ENCODE peak calls at places on chromosomes 2 and 18, in ten cellular contexts. L, U, D, M, X, A, P, T, W and F are unnamed samples.

GRCh38 chr2:201929627-201930026 is 104.0 kb upstream of the FZD7 start:
- DNase-seq in D (no peak), L (no peak), P (no peak), A (no peak), W (no peak), U (no peak), X (no peak), T (no peak), M (no peak), F (no peak)

GRCh38 chr2:238908960-238909951 is 61.4 kb downstream of the TWIST2 start:
- DNase-seq in X (no peak), P (no peak), T (peak), U (no peak), W (peak), M (peak), L (no peak), A (no peak), D (peak), F (no peak)

GRCh38 chr2:26479971-26480750 is 2.2 kb upstream of the OTOF start:
- DNase-seq in T (no peak), L (no peak), D (no peak), P (no peak), M (no peak), A (no peak), U (no peak), W (no peak), X (no peak), F (no peak)

GRCh38 chr2:229835601-229836283 is 86.1 kb downstream of the TRIP12 start:
- DNase-seq in L (no peak), T (peak), D (no peak), W (no peak), U (no peak), M (no peak), A (peak), X (peak), P (no peak), F (no peak)

GRCh38 chr2:6202756-6203155 is 510.6 kb downstream of the SOX11 start:
- DNase-seq in T (no peak), W (no peak), A (no peak), L (peak), U (no peak), D (no peak), P (no peak), M (no peak), X (no peak), F (no peak)

GRCh38 chr2:112644933-112645395 is 775 bp upstream of the SLC20A1 start:
- DNase-seq in M (no peak), P (peak), D (no peak), X (no peak), A (no peak), U (no peak), L (no peak), T (no peak), W (no peak), F (no peak)

GRCh38 chr2:222043897-222044296 is 254.9 kb downstream of the PAX3 start:
- DNase-seq in A (no peak), T (no peak), W (no peak), D (no peak), P (no peak), M (no peak), L (no peak), X (no peak), U (no peak), F (no peak)

GRCh38 chr2:81876628-81877027 is 1572.1 kb upstream of the LRRTM1 start:
- DNase-seq in P (no peak), M (no peak), T (no peak), W (no peak), X (no peak), D (no peak), L (no peak), U (no peak), A (no peak), F (no peak)

GRCh38 chr18:79508565-79509535 is 113.1 kb downstream of the NFATC1 start:
- DNase-seq in X (no peak), L (no peak), A (no peak), D (no peak), M (peak), W (no peak), U (no peak), T (no peak), P (no peak), F (no peak)

GRCh38 chr2:47190188-47190818 is 35.2 kb upstream of the STPG4 start:
- DNase-seq in U (no peak), M (no peak), D (no peak), W (peak), T (no peak), X (no peak), L (no peak), P (no peak), A (no peak), F (no peak)

GRCh38 chr2:165009466-165009865 is 54.1 kb upstream of the SLC38A11 start:
- DNase-seq in U (no peak), W (no peak), L (peak), D (no peak), M (no peak), A (peak), P (no peak), X (no peak), T (no peak), F (no peak)

GRCh38 chr2:164542584-164543021 is 78.7 kb downstream of the GRB14 start:
- DNase-seq in D (no peak), P (no peak), U (no peak), M (no peak), W (peak), L (peak), T (peak), X (no peak), A (peak), F (no peak)

GRCh38 chr2:163736433-163737168 is 793 bp upstream of the FIGN start:
- DNase-seq in A (peak), X (no peak), T (no peak), M (peak), L (no peak), U (no peak), P (peak), D (no peak), W (peak), F (no peak)

GRCh38 chr2:216118474-216118873 is 9.3 kb downstream of the XRCC5 start:
- DNase-seq in T (no peak), M (no peak), U (no peak), A (no peak), P (no peak), D (no peak), L (no peak), W (peak), X (no peak), F (no peak)

GRCh38 chr2:9613291-9613690 is 17.5 kb downstream of the YWHAQ start:
- DNase-seq in A (peak), M (no peak), X (no peak), L (peak), W (peak), U (no peak), T (peak), D (no peak), P (no peak), F (no peak)

GRCh38 chr2:98701230-98701629 is 29.7 kb downstream of the MGAT4A start:
- DNase-seq in D (no peak), P (no peak), M (no peak), U (no peak), A (peak), L (no peak), T (peak), X (no peak), W (no peak), F (no peak)

GRCh38 chr18:48330016-48330991 is 78.9 kb downstream of the ZBTB7C start:
- DNase-seq in M (no peak), L (peak), U (no peak), X (no peak), W (peak), A (peak), T (peak), P (no peak), D (no peak), F (no peak)

GRCh38 chr2:36535099-36535498 is 62.9 kb downstream of the FEZ2 start:
- DNase-seq in X (no peak), L (no peak), M (no peak), A (no peak), T (no peak), D (no peak), U (no peak), W (no peak), P (no peak), F (no peak)

GRCh38 chr2:105502625-105503334 is 103.9 kb upstream of the FHL2 start:
- DNase-seq in P (no peak), T (no peak), L (no peak), U (no peak), X (no peak), D (no peak), W (no peak), M (no peak), A (peak), F (no peak)

GRCh38 chr2:9251154-9252001 is 44.8 kb downstream of the ASAP2 start:
- DNase-seq in L (no peak), X (no peak), T (peak), U (no peak), W (peak), M (no peak), D (no peak), P (no peak), A (peak), F (no peak)

GRCh38 chr2:11862049-11862448 is 115.6 kb downstream of the LPIN1 start:
- DNase-seq in X (no peak), M (no peak), L (no peak), P (no peak), U (no peak), A (no peak), W (no peak), D (no peak), T (no peak), F (no peak)

GRCh38 chr2:238007924-238008323 is 41.1 kb downstream of the UBE2F start:
- DNase-seq in T (no peak), D (no peak), M (no peak), L (no peak), A (no peak), X (no peak), U (no peak), P (no peak), W (no peak), F (no peak)

GRCh38 chr2:66526171-66526570 is 91.2 kb downstream of the MEIS1 start:
- DNase-seq in W (no peak), X (no peak), U (no peak), L (no peak), P (no peak), M (peak), A (no peak), D (no peak), T (no peak), F (no peak)

GRCh38 chr2:227942021-227942420 is 70.6 kb downstream of the DAW1 start:
- DNase-seq in A (peak), X (no peak), P (no peak), M (no peak), T (no peak), L (no peak), D (no peak), W (no peak), U (no peak), F (no peak)

GRCh38 chr2:106607371-106607770 is 120.2 kb downstream of the CD8B2 start:
- DNase-seq in L (no peak), W (no peak), A (no peak), D (no peak), P (no peak), U (no peak), X (no peak), M (no peak), T (no peak), F (no peak)

GRCh38 chr2:16635796-16636699 is 29.6 kb downstream of the CYRIA start:
- DNase-seq in M (no peak), W (no peak), P (peak), T (no peak), U (no peak), L (no peak), X (no peak), A (no peak), D (no peak), F (no peak)

GRCh38 chr2:112121682-112122254 is 16.4 kb upstream of the FBLN7 start:
- DNase-seq in L (no peak), A (peak), X (peak), U (no peak), W (peak), P (no peak), M (no peak), D (no peak), T (peak), F (no peak)

GRCh38 chr2:216635701-216636541 is 2.7 kb downstream of the IGFBP2 start:
- DNase-seq in L (no peak), X (no peak), D (no peak), P (no peak), A (peak), W (peak), U (no peak), T (no peak), M (no peak), F (no peak)

GRCh38 chr2:119808516-119809147 is 48.9 kb downstream of the PTPN4 start:
- DNase-seq in W (peak), X (no peak), P (no peak), M (no peak), D (no peak), U (no peak), L (no peak), A (no peak), T (no peak), F (no peak)

GRCh38 chr2:48420512-48421197 is 109.3 kb upstream of the STON1 start:
- DNase-seq in T (peak), W (peak), U (peak), P (peak), M (peak), L (peak), A (peak), X (peak), D (peak), F (peak)

GRCh38 chr2:216645636-216645950 is 12.4 kb downstream of the IGFBP2 start:
- DNase-seq in X (no peak), L (no peak), D (no peak), W (no peak), U (no peak), T (no peak), P (no peak), A (no peak), M (no peak), F (no peak)

GRCh38 chr2:235194836-235195235 is 243.0 kb downstream of the SH3BP4 start:
- DNase-seq in X (no peak), L (no peak), W (no peak), D (no peak), A (no peak), M (no peak), T (no peak), U (no peak), P (no peak), F (no peak)

GRCh38 chr2:101823347-101823791 is 125.9 kb downstream of the MAP4K4 start:
- DNase-seq in L (no peak), X (peak), M (no peak), P (peak), W (peak), T (no peak), A (peak), U (no peak), D (peak), F (peak)

GRCh38 chr2:68333931-68334330 is 14.2 kb upstream of the CNRIP1 start:
- DNase-seq in U (no peak), D (no peak), X (no peak), W (no peak), P (no peak), L (no peak), T (no peak), M (no peak), A (no peak), F (no peak)

GRCh38 chr2:176078440-176079284 is 5.1 kb downstream of the EVX2 start:
- DNase-seq in T (no peak), M (no peak), U (no peak), A (no peak), X (no peak), P (no peak), L (no peak), D (no peak), W (no peak), F (no peak)

GRCh38 chr2:176081451-176081992 is 2.2 kb downstream of the EVX2 start:
- DNase-seq in T (no peak), P (no peak), U (no peak), A (no peak), D (no peak), X (no peak), L (no peak), M (no peak), W (no peak), F (no peak)

GRCh38 chr2:176079285-176079830 is 4.4 kb downstream of the EVX2 start:
- DNase-seq in X (no peak), T (no peak), U (no peak), W (no peak), P (no peak), A (no peak), D (no peak), M (no peak), L (no peak), F (no peak)

GRCh38 chr2:176080540-176081355 is 3.0 kb downstream of the EVX2 start:
- DNase-seq in M (no peak), A (no peak), L (no peak), W (no peak), U (no peak), D (no peak), P (no peak), X (no peak), T (no peak), F (no peak)

GRCh38 chr2:176079851-176080539 is 3.8 kb downstream of the EVX2 start:
- DNase-seq in P (no peak), X (no peak), T (no peak), M (peak), L (no peak), D (no peak), W (peak), A (no peak), U (no peak), F (no peak)
- H3K4me3 ChIP-seq in P (no peak), X (no peak), T (peak), M (no peak), L (no peak), D (no peak), W (peak), A (no peak), U (peak), F (no peak)

GRCh38 chr18:8948471-8949149 is 153.9 kb upstream of the NDUFV2 start:
- DNase-seq in W (peak), L (peak), X (no peak), A (peak), P (no peak), D (no peak), U (no peak), M (no peak), T (peak), F (no peak)
- H3K4me3 ChIP-seq in W (peak), L (no peak), X (no peak), A (peak), P (no peak), D (no peak), U (no peak), M (no peak), T (peak), F (no peak)

DNA sequence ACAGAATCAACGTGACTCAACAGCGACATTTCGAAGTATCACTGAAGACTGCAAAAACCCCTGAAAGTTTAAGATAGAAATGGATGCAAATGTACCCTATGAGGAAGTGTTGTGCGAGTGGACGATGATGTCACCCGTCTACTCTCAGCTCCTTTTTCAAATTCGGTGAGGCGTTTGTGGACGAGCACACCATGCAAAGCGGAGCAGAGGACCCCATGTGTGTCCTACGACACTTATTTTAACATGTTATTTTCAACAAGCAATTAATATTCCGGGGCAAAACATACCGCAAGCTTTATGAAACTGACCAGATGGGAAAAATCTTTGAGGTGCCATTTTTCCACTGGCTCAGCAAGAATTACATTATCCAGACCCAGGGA is 2.0 kb downstream of the PXDN start:
- DNase-seq in L (no peak), P (peak), W (no peak), A (no peak), T (no peak), U (no peak), M (no peak), X (no peak), D (peak), F (no peak)
- H3K4me3 ChIP-seq in L (peak), P (no peak), W (peak), A (peak), T (peak), U (no peak), M (peak), X (no peak), D (no peak), F (no peak)

GRCh38 chr2:55418072-55418471 is 1.6 kb downstream of the CCDC88A start:
- DNase-seq in L (no peak), P (no peak), M (no peak), U (no peak), W (peak), D (no peak), T (no peak), A (no peak), X (no peak), F (no peak)
- H3K4me3 ChIP-seq in L (peak), P (peak), M (peak), U (peak), W (peak), D (no peak), T (peak), A (peak), X (no peak), F (peak)